ENCODE peak calls at places on chromosome 13, in six cellular contexts. B, T, P, X, Y and Q are unnamed samples. For H3K27me3, the result is how much of the 10 kb centered on the place peaks cover.

GRCh38 chr13:109376936-109377335 is 409.4 kb downstream of the IRS2 start:
- DNase-seq in B (no peak), T (no peak), P (no peak), X (no peak), Y (no peak), Q (no peak)

GRCh38 chr13:73273737-73274136 is 214.9 kb downstream of the KLF5 start:
- DNase-seq in B (peak), T (no peak), P (no peak), X (peak), Y (no peak), Q (no peak)

GRCh38 chr13:79581870-79582315 is 100.9 kb downstream of the NDFIP2 start:
- DNase-seq in B (peak), T (no peak), P (no peak), X (peak), Y (no peak), Q (peak)

GRCh38 chr13:22187329-22187728 is 516.5 kb downstream of the FGF9 start:
- DNase-seq in B (no peak), T (no peak), P (no peak), X (no peak), Y (no peak), Q (no peak)

GRCh38 chr13:90238433-90238832 is 1109.1 kb upstream of the MIR17HG start:
- DNase-seq in B (peak), T (no peak), P (no peak), X (no peak), Y (no peak), Q (no peak)

GRCh38 chr13:81987159-81987558 is 1646.2 kb upstream of the SPRY2 start:
- DNase-seq in B (peak), T (no peak), P (no peak), X (peak), Y (no peak), Q (no peak)

GRCh38 chr13:93794197-93794885 is 567.7 kb downstream of the GPC6 start:
- DNase-seq in B (no peak), T (no peak), P (no peak), X (no peak), Y (no peak), Q (no peak)

GRCh38 chr13:103164239-103164638 is 98.0 kb upstream of the SLC10A2 start:
- DNase-seq in B (no peak), T (no peak), P (no peak), X (no peak), Y (no peak), Q (no peak)

GRCh38 chr13:45292176-45292575 is 48.8 kb downstream of the TPT1 start:
- DNase-seq in B (no peak), T (no peak), P (no peak), X (no peak), Y (no peak), Q (no peak)

GRCh38 chr13:77506874-77507273 is 28.6 kb upstream of the SCEL start:
- DNase-seq in B (peak), T (no peak), P (no peak), X (peak), Y (no peak), Q (no peak)

GRCh38 chr13:50529154-50529882 is 314.2 kb downstream of the DLEU7 start:
- DNase-seq in B (peak), T (peak), P (peak), X (peak), Y (peak), Q (peak)

GRCh38 chr13:20136781-20137703 is 23.8 kb downstream of the GJA3 start:
- DNase-seq in B (no peak), T (peak), P (peak), X (no peak), Y (no peak), Q (peak)

GRCh38 chr13:31131470-31131961 is 30.2 kb downstream of the HSPH1 start:
- DNase-seq in B (no peak), T (no peak), P (no peak), X (no peak), Y (no peak), Q (no peak)

GRCh38 chr13:30341815-30342570 is 34.6 kb upstream of the KATNAL1 start:
- DNase-seq in B (peak), T (peak), P (peak), X (peak), Y (peak), Q (peak)

GRCh38 chr13:85509512-85509911 is 289.7 kb downstream of the SLITRK6 start:
- DNase-seq in B (no peak), T (no peak), P (no peak), X (no peak), Y (no peak), Q (no peak)

GRCh38 chr13:49649244-49649962 is 21.1 kb downstream of the ARL11 start:
- DNase-seq in B (peak), T (no peak), P (no peak), X (peak), Y (no peak), Q (no peak)

GRCh38 chr13:39129253-39129652 is 91.0 kb downstream of the NHLRC3 start:
- DNase-seq in B (no peak), T (no peak), P (no peak), X (no peak), Y (no peak), Q (no peak)

GRCh38 chr13:29457299-29457698 is 138.2 kb downstream of the SLC7A1 start:
- DNase-seq in B (peak), T (no peak), P (no peak), X (peak), Y (no peak), Q (no peak)

GRCh38 chr13:35198821-35199220 is 256.8 kb downstream of the NBEA start:
- DNase-seq in B (peak), T (no peak), P (no peak), X (no peak), Y (no peak), Q (peak)

GRCh38 chr13:29935309-29935981 is 85.0 kb upstream of the UBL3 start:
- DNase-seq in B (no peak), T (peak), P (no peak), X (no peak), Y (no peak), Q (no peak)

GRCh38 chr13:20401586-20401957 is 124.1 kb downstream of the CRYL1 start:
- DNase-seq in B (no peak), T (peak), P (no peak), X (no peak), Y (no peak), Q (no peak)

GRCh38 chr13:79423801-79424642 is 18.0 kb upstream of the RBM26 start:
- DNase-seq in B (peak), T (no peak), P (no peak), X (peak), Y (no peak), Q (no peak)

GRCh38 chr13:80430561-80430960 is 89.6 kb upstream of the SPRY2 start:
- DNase-seq in B (no peak), T (no peak), P (no peak), X (no peak), Y (no peak), Q (no peak)

GRCh38 chr13:94598281-94598680 is 2.3 kb upstream of the TGDS start:
- DNase-seq in B (no peak), T (no peak), P (no peak), X (no peak), Y (no peak), Q (no peak)

GRCh38 chr13:80695841-80696240 is 354.9 kb upstream of the SPRY2 start:
- DNase-seq in B (no peak), T (no peak), P (no peak), X (no peak), Y (no peak), Q (no peak)

GRCh38 chr13:29676941-29677452 is 81.5 kb upstream of the SLC7A1 start:
- DNase-seq in B (no peak), T (no peak), P (peak), X (no peak), Y (no peak), Q (no peak)

GRCh38 chr13:34695063-34695462 is 247.0 kb upstream of the NBEA start:
- DNase-seq in B (no peak), T (no peak), P (no peak), X (no peak), Y (no peak), Q (no peak)

GRCh38 chr13:91196958-91197357 is 150.5 kb upstream of the MIR17HG start:
- DNase-seq in B (no peak), T (no peak), P (no peak), X (no peak), Y (no peak), Q (no peak)

GRCh38 chr13:103884139-103884723 is 818.0 kb upstream of the SLC10A2 start:
- DNase-seq in B (no peak), T (no peak), P (no peak), X (no peak), Y (no peak), Q (no peak)

GRCh38 chr13:93304868-93305613 is 78.4 kb downstream of the GPC6 start:
- DNase-seq in B (no peak), T (no peak), P (no peak), X (no peak), Y (no peak), Q (no peak)

GRCh38 chr13:64849174-64849573 is 2381.0 kb downstream of the PCDH9 start:
- DNase-seq in B (no peak), T (no peak), P (no peak), X (no peak), Y (no peak), Q (no peak)

GRCh38 chr13:90717451-90717936 is 630.0 kb upstream of the MIR17HG start:
- DNase-seq in B (no peak), T (no peak), P (peak), X (peak), Y (no peak), Q (no peak)

GRCh38 chr13:113559901-113560644 is 24.5 kb upstream of the TFDP1 start:
- DNase-seq in B (no peak), T (peak), P (no peak), X (no peak), Y (no peak), Q (no peak)

GRCh38 chr13:24071423-24072075 is 89.0 kb upstream of the SPATA13 start:
- DNase-seq in B (no peak), T (no peak), P (no peak), X (no peak), Y (no peak), Q (no peak)

DNA sequence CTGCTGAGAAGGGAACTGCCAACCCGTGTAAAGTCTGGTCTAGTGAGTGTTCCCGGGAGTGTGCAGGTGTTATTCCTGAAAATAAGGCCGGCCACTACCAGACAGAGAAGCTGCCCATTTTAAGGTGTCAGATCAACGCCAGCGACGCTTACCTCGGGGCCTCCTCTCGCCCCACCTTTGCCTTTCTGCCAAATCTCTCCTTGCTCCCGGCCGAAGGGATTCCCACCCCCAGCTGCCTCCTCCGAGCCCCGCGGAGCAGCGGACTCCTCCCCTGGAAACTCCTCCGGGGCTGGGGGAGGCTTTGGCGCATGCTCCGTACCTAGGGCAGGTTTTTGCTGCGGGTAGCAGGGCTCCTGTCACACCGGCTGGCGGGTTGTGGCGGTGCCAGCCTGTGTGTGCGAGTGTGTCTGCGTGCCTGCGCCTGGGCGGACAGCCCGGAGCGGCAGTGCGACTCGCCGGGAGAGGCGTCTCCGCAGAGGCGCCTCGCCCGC is at the start of gene HS6ST3:
- DNase-seq in B (peak), T (peak), P (peak), X (peak), Y (peak), Q (peak)
- H3K27me3 ChIP-seq in B (under half), T (under half), P (under half), X (half or more), Y (under half), Q (under half)

GRCh38 chr13:110421696-110422395 is 114.8 kb downstream of the COL4A2 start:
- DNase-seq in B (peak), T (no peak), P (no peak), X (no peak), Y (no peak), Q (no peak)
- H3K27me3 ChIP-seq in B (under half), T (under half), P (under half), X (under half), Y (under half), Q (under half)

GRCh38 chr13:99967884-99968520 is 3.6 kb downstream of the ZIC5 start:
- DNase-seq in B (no peak), T (no peak), P (no peak), X (peak), Y (no peak), Q (no peak)

GRCh38 chr13:99968521-99969367 is 2.8 kb downstream of the ZIC5 start:
- DNase-seq in B (no peak), T (no peak), P (no peak), X (peak), Y (no peak), Q (no peak)

GRCh38 chr13:99970761-99971575 is 599 bp downstream of the ZIC5 start:
- DNase-seq in B (peak), T (no peak), P (no peak), X (peak), Y (no peak), Q (no peak)

GRCh38 chr13:99969934-99970760 is 1.4 kb downstream of the ZIC5 start:
- DNase-seq in B (peak), T (no peak), P (no peak), X (peak), Y (no peak), Q (peak)

DNA sequence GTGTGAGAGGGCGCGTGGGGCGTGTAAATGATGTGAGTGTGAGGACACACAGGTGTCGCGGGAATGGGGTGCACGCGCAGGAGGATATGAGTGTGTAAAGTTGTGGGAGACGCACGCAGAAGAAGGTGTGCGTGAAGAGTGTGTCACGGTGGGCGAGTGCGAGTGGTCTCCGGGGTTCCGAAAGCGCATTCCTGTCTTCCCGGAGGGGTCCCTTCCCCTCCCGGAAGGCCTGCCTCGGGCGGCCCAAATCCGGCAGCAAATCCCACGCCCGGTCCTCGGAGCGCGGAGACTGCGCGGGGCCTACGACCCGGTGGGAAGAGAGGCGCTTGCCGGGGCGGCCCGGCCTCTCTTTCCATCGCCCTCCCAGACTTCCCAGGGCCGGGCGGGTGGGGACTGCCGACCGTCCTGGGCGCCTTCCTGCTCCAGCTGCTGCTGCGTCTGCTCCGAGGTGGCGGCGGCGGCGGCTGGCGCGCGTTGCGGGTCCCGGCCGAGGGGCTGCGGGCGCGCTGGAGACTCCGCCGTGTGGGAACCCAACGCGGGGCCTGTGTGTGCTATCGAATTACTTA is 2.1 kb downstream of the ZIC5 start:
- DNase-seq in B (peak), T (no peak), P (no peak), X (no peak), Y (no peak), Q (no peak)
- H3K27me3 ChIP-seq in B (under half), T (half or more), P (half or more), X (under half), Y (half or more), Q (half or more)

GRCh38 chr13:111917086-111917485 is 149.9 kb upstream of the SOX1 start:
- DNase-seq in B (no peak), T (no peak), P (no peak), X (no peak), Y (no peak), Q (no peak)
- H3K27me3 ChIP-seq in B (under half), T (under half), P (under half), X (half or more), Y (under half), Q (half or more)